ENCODE peak calls at places on chromosomes 2 and 18, in five cellular contexts. K is adrenal gland; P is stomach; E is CD8-positive, alpha-beta memory T cell; Y is tibial artery. J is an unnamed sample.

GRCh38 chr18:31241900-31242409 is 76.0 kb upstream of the DSG1 start:
- DNase-seq in P (no peak), K (no peak), E (no peak), Y (no peak), J (no peak)

GRCh38 chr2:24943427-24943826 is 23.4 kb upstream of the ADCY3 start:
- DNase-seq in K (no peak), Y (no peak), P (no peak), E (no peak), J (no peak)

GRCh38 chr18:52326001-52326400 is 14.0 kb upstream of the DCC start:
- DNase-seq in Y (no peak), P (no peak), K (no peak), E (no peak), J (peak; percentile 59)

GRCh38 chr2:129248183-129248582 is 731.3 kb upstream of the RAB6C start:
- DNase-seq in E (no peak), K (no peak), P (peak; percentile 48), Y (no peak), J (no peak)

GRCh38 chr2:25685030-25685429 is 11.7 kb upstream of the DTNB start:
- DNase-seq in E (no peak), Y (no peak), K (no peak), P (no peak), J (no peak)

GRCh38 chr2:127145255-127145899 is 38.4 kb upstream of the BIN1 start:
- DNase-seq in K (no peak), Y (no peak), E (no peak), P (no peak), J (no peak)

GRCh38 chr2:236935131-236935530 is 150.6 kb upstream of the COPS8 start:
- DNase-seq in E (no peak), Y (no peak), K (no peak), P (peak; percentile 18), J (no peak)

GRCh38 chr2:111701266-111701665 is 182.7 kb downstream of the ANAPC1 start:
- DNase-seq in Y (no peak), P (no peak), E (no peak), K (no peak), J (no peak)

GRCh38 chr2:118190365-118190916 is 102.2 kb downstream of the INSIG2 start:
- DNase-seq in E (no peak), P (no peak), K (no peak), Y (no peak), J (no peak)

GRCh38 chr2:150376627-150377335 is 110.7 kb downstream of the RND3 start:
- DNase-seq in P (no peak), E (no peak), Y (no peak), K (no peak), J (peak; percentile 21)

GRCh38 chr2:86044614-86045013 is 61.1 kb downstream of the POLR1A start:
- DNase-seq in E (no peak), K (peak; percentile 11), P (no peak), Y (peak; percentile 5), J (no peak)

GRCh38 chr2:119113489-119113770 is 45.1 kb downstream of the C1QL2 start:
- DNase-seq in E (no peak), K (no peak), P (no peak), Y (no peak), J (no peak)

DNA sequence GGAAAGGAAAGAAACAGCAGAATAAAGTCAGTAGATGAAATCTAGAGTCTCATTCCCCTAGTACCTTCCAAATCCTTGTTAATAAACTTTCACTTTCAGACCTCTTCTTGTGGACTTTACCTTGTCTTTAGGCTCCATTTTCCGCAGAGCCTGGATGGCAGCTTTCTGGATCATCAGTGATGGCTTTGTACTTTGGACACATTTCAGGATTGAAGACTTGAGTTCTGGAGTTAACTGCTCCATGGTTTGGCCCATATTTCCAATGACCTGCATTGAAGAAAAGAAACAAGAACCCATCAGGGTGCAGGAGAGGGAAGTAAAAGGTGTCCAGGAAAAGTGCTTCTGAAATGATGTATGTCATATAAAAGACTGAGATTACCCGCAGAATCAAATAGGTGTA is 14.4 kb downstream of the APOB start:
- DNase-seq in P (no peak), Y (no peak), E (no peak), K (no peak), J (no peak)
- H3K27me3 ChIP-seq in P (no peaks in the 10 kb centered on the region), Y (no peaks in the 10 kb centered on the region), E (no peaks in the 10 kb centered on the region), K (no peaks in the 10 kb centered on the region), J (no peaks in the 10 kb centered on the region)

GRCh38 chr2:174327559-174327897 is 7.2 kb upstream of the SP9 start:
- DNase-seq in E (no peak), K (no peak), P (no peak), Y (no peak), J (no peak)
- H3K27me3 ChIP-seq in E (peaks cover 81% of the 10 kb centered on the region), K (peaks cover 83% of the 10 kb centered on the region), P (peaks cover 79% of the 10 kb centered on the region), Y (peaks cover 3% of the 10 kb centered on the region), J (peaks cover 54% of the 10 kb centered on the region)

DNA sequence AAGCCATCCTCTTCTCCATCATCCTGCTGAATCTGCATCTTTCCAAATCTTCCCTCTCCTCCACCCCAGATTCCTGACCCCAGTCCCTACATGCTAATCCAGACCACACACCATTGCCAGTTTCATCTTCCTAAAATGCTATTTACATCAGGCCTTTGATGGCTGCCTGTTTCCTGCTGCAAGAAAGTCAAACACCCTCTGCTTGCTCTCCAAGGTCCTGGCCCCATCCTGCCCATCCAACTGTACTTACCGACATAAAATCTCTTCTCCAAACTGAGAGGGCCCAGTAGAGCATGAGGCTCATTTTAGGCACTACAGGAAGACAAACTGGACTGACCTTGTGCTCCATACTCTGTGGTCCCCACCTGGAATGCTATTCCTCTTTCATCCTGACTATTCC is 19.0 kb downstream of the ALK start:
- DNase-seq in P (no peak), E (no peak), Y (no peak), K (no peak), J (no peak)
- H3K27me3 ChIP-seq in P (no peaks in the 10 kb centered on the region), E (no peaks in the 10 kb centered on the region), Y (no peaks in the 10 kb centered on the region), K (no peaks in the 10 kb centered on the region), J (no peaks in the 10 kb centered on the region)

GRCh38 chr2:144239726-144240125 is 280.2 kb downstream of the ZEB2 start:
- DNase-seq in Y (no peak), P (no peak), K (no peak), E (no peak), J (no peak)
- H3K27me3 ChIP-seq in Y (no peaks in the 10 kb centered on the region), P (no peaks in the 10 kb centered on the region), K (no peaks in the 10 kb centered on the region), E (no peaks in the 10 kb centered on the region), J (no peaks in the 10 kb centered on the region)

GRCh38 chr2:120437604-120438000 is 91.7 kb downstream of the INHBB start:
- DNase-seq in K (no peak), E (no peak), P (no peak), Y (no peak), J (no peak)

GRCh38 chr2:120436460-120436739 is 90.5 kb downstream of the INHBB start:
- DNase-seq in Y (no peak), P (no peak), E (no peak), K (peak; percentile 93), J (no peak)

GRCh38 chr2:120438301-120439066 is 92.5 kb downstream of the INHBB start:
- DNase-seq in K (no peak), Y (no peak), E (no peak), P (no peak), J (no peak)

GRCh38 chr2:120435671-120436459 is 89.9 kb downstream of the INHBB start:
- DNase-seq in K (no peak), Y (no peak), E (no peak), P (no peak), J (no peak)

DNA sequence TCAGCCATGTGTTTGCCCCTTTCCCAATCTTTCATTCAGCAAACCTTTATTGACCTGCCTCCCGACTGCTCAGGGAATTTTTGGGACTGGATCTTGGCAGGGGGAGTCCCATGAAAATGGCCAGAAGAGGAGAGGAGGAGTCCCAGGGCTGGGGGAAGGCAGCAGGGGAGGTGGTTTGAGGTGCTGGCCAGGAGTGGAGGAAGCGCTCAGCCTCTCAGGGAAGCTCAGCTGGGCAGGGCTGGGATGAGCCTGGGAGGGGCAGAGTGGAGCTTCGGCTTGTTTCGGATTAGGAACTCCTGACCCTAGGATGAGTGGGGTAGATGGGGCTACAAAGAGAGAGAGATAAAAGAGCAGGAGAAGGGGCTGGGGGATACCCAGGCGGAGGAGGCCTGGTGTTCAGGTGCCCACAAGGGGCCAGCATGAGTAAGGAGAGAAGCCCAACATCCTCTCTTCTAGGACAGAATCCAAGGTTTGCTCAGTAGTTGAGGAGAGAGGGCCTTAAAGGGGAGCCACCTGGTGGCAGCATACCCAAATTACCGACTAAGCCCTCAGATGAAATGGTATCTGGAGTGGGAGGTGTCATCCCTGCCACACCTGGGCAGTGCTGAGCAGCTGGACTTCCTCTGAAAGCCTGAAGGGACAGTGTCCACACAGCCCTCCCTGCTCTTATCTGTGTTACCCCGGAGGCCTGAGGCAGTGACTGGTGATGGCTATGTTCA is 91.1 kb downstream of the INHBB start:
- DNase-seq in E (no peak), K (peak; percentile 41), Y (no peak), P (peak; percentile 41), J (peak; percentile 17)
- H3K27me3 ChIP-seq in E (peaks cover 3% of the 10 kb centered on the region), K (no peaks in the 10 kb centered on the region), Y (no peaks in the 10 kb centered on the region), P (peaks cover 4% of the 10 kb centered on the region), J (peaks cover 20% of the 10 kb centered on the region)

J was measured in brain microvascular endothelial cell.